ENCODE peak calls at places on chromosomes 16 and 17, in five cellular contexts. F is lung; Q is CD4-positive, alpha-beta T cell; N is mammary epithelial cell; O is IMR-90. M is an unnamed sample.

GRCh38 chr17:34011599-34011998 is 243.5 kb upstream of the CCL2 start:
- DNase-seq in F (no peak), N (no peak), Q (no peak), O (no peak), M (no peak)

GRCh38 chr16:4339909-4340308 is 11.2 kb downstream of the PAM16 start:
- DNase-seq in F (no peak), N (no peak), O (peak; percentile 52), Q (no peak), M (no peak)

GRCh38 chr16:23578096-23578830 is 17.9 kb downstream of the NDUFAB1 start:
- DNase-seq in F (no peak), N (no peak), Q (no peak), O (peak; percentile 24), M (no peak)

GRCh38 chr16:73058221-73058615 is 10.3 kb upstream of the ZFHX3 start:
- DNase-seq in F (no peak), Q (no peak), N (peak; percentile 54), O (no peak), M (no peak)

GRCh38 chr17:69357701-69358100 is 30.8 kb upstream of the ABCA5 start:
- DNase-seq in Q (no peak), O (no peak), F (no peak), N (peak; percentile 10), M (no peak)

GRCh38 chr17:55433629-55434422 is 12.2 kb upstream of the MMD start:
- DNase-seq in N (peak; percentile 93), F (peak; percentile 39), O (peak; percentile 96), Q (no peak), M (peak; percentile 57)

GRCh38 chr17:78868391-78868790 is 27.8 kb upstream of the USP36 start:
- DNase-seq in N (no peak), O (peak; percentile 86), Q (no peak), F (no peak), M (no peak)

GRCh38 chr17:1592751-1593629 is 30.4 kb upstream of the PITPNA start:
- DNase-seq in N (no peak), Q (no peak), F (no peak), O (no peak), M (no peak)

GRCh38 chr17:57668332-57668731 is 76.8 kb downstream of the CCDC182 start:
- DNase-seq in N (no peak), F (no peak), Q (no peak), O (no peak), M (peak; percentile 24)

DNA sequence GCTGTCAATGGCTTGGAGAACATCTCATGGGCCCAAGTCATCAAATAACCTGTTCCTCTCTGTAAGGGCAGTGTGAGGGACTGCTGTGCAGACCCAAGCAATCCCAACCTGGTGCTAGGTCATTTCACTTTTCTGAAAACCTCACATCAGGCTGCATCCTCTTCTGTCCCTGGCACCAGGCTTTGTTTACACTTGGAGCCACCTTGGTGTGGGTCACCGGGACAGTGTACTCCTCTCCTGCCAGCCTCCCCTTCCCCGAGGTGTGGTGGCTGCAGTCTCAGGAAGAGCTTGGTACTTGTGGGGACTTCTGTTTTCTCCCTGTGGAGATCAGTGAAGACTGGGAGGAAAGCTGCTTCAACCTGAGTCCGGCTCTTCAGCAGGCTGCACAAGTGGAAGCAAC is 12.4 kb downstream of the SLC7A6OS start:
- DNase-seq in F (no peak), Q (no peak), N (no peak), O (no peak), M (no peak)
- H3K27ac ChIP-seq in F (peak overlapping the region; percentile 86), Q (no peak overlapping the region), N (peak overlapping the region; percentile 67), O (no peak overlapping the region), M (peak overlapping the region; percentile 65)

GRCh38 chr17:67181825-67182224 is 63.2 kb downstream of the HELZ start:
- DNase-seq in N (no peak), Q (no peak), F (no peak), O (no peak), M (no peak)
- H3K9me3 ChIP-seq in N (no peaks in the 10 kb centered on the region), Q (no peaks in the 10 kb centered on the region), F (no peaks in the 10 kb centered on the region), O (no peaks in the 10 kb centered on the region), M (no peaks in the 10 kb centered on the region)

GRCh38 chr17:44769647-44770084 is 10.9 kb downstream of the ADAM11 start:
- DNase-seq in F (no peak), N (no peak), Q (no peak), O (no peak), M (no peak)

GRCh38 chr17:44770526-44770925 is 11.7 kb downstream of the ADAM11 start:
- DNase-seq in N (no peak), Q (no peak), O (no peak), F (no peak), M (no peak)

GRCh38 chr17:44767493-44767892 is 8.7 kb downstream of the ADAM11 start:
- DNase-seq in Q (no peak), O (no peak), N (no peak), F (no peak), M (no peak)

GRCh38 chr17:44769230-44769629 is 10.4 kb downstream of the ADAM11 start:
- DNase-seq in Q (no peak), F (no peak), N (no peak), O (no peak), M (no peak)

DNA sequence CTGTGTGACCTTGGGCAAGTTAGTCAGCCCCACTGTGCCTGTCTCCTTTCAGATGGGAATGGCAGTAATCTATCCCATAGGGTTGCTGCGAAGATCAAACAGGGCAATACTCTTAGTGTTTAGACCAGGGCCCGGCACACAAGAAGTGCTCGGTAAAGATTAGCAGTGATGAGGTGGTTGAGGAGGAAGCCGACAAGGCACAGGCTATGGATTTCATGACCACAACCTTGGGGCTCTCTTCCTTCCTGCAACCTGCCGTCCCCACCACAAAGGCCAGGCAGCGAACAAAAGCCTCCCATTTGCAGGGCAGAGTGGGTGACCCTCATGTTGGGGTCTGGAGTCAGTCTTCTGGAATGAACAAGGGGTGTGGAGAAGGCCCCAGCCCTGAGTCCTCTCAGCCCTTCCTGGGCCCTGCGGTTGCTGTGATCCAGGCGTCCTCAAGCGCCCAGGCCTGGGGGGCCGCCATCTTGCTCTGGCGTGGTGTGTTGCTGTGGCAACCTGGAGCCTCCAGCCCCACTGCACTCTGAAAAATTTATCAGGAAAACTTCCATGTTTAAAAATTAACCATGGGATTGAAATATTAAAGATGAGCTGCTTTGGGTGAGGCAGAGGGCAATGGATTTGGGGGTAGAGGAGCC is 9.8 kb downstream of the ADAM11 start:
- DNase-seq in N (no peak), F (no peak), O (no peak), Q (no peak), M (no peak)
- H3K27ac ChIP-seq in N (no peak overlapping the region), F (no peak overlapping the region), O (no peak overlapping the region), Q (no peak overlapping the region), M (no peak overlapping the region)

DNA sequence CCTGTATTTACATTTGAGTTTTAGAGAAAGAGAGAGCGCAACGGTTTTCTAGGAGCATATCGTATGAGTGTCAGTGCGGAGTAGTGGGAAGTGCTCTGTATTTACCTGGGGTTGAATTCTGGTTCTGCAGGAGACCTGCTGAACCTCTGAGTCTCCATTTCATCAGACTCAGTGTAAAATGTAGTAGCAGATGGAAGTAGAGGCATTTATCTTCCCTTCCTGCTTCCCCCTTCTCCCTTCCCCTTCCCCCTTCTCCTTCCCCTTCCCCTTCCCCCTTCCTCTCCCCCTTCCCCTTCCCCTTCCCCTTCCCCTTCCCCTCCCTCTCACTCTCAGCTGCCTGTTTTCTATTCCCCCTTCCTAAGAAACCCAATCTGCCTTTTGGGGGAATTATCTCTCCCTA is 426.9 kb downstream of the NPIPA7 start:
- DNase-seq in N (no peak), O (no peak), F (no peak), Q (no peak), M (no peak)
- H3K9me3 ChIP-seq in N (peaks cover 17% of the 10 kb centered on the region), O (peaks cover 14% of the 10 kb centered on the region), F (peaks cover 8% of the 10 kb centered on the region), Q (no peaks in the 10 kb centered on the region), M (peaks cover 9% of the 10 kb centered on the region)

DNA sequence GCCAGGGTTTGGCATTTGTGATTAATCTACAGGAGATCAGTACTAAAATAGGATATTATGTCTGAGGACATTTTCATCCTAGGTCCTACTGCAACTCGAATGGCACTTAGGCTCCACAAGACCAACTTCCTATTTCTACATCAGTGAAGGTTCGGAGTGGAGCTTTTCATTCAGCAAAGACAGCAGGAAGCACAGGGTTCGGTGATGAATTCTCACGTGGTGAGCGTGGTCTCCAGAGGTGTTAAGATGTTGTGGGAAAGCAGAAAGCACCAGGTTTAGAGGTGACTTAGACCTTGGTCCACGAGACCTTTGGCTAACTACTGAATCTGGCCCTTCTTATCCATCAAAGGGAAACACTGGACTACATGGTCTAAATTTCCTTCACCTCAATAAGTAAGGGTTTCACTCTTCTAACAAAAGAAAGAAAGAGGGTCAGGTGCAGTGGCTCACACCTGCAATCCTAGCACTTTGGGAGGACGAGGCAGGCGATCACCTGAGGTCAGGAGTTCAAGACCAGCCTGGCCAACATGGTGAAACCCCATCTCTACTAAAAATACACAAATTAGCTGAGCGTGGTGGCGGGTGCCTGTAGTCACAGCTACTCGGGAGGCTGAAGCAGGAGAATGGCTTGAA is 14.0 kb upstream of the HELZ start:
- DNase-seq in F (no peak), O (no peak), N (no peak), Q (no peak), M (no peak)
- H3K27ac ChIP-seq in F (no peak overlapping the region), O (no peak overlapping the region), N (no peak overlapping the region), Q (no peak overlapping the region), M (peak overlapping the region; percentile 87)

DNA sequence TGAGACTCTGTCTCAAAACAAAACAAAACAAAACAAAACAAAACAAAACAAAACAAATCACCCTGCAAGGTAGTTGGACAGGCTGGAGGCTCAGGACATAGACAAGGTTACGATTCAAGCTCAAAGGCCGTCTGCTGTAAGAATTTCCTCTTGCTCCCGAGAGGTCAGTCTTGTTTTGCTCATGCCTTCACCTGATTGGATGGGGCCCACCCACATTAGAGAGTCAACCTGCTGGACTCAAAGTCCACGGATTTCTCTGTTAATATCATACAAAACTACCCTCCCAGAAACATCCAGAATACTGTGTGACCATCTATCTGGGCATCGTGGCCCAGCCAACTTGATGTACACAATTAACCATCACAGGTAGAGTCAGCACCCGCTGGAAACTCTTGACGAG is 330.0 kb upstream of the EEF2KMT start:
- DNase-seq in N (no peak), F (no peak), O (no peak), Q (no peak), M (no peak)
- H3K9me3 ChIP-seq in N (peaks cover 28% of the 10 kb centered on the region), F (peaks cover 1% of the 10 kb centered on the region), O (peaks cover 29% of the 10 kb centered on the region), Q (no peaks in the 10 kb centered on the region), M (no peaks in the 10 kb centered on the region)

DNA sequence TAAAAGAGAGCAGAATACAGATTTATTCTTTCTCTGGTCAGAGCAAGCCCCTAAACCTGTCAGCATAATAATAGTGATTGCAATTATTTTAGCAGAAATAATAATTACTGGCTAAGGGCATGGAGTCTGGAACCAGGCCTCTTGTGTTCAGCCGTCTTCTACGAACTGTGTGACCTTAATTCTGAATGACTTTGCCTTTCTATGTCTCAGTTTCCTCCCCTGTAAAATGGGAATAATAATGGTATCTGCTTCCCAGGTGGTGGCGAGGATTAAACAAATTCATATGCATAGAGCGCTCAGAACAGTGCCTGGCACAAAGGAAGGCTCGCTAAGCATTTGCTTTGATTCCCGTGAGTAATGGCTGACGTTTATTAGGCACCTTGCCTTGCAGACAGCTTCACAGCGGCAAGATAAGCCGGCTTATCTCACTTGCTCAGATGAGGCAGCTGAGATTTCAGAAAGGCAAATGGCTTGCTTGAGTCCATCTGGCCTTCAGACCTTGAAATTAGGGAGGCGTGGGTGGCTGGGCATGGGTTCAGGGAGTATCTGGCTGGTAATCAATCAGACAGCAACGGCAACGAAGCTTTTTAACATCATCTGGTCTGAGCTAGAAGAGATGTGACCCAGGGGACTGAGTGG is 33.6 kb downstream of the RAB11FIP4 start:
- DNase-seq in N (no peak), F (no peak), Q (no peak), O (peak; percentile 12), M (no peak)
- H3K27ac ChIP-seq in N (no peak overlapping the region), F (peak overlapping the region; percentile 46), Q (no peak overlapping the region), O (no peak overlapping the region), M (no peak overlapping the region)